ENCODE peak calls at places on chromosomes 1 and 21, in eight cellular contexts. S, I, P, E, V, F, K and T are unnamed samples.

GRCh38 chr1:169129109-169129789 is 22.8 kb downstream of the ATP1B1 start:
- DNase-seq in P (no peak), S (no peak), E (no peak), F (no peak), K (no peak), I (no peak), V (no peak), T (peak)

GRCh38 chr21:43585924-43586411 is 73.3 kb downstream of the HSF2BP start:
- DNase-seq in E (peak), K (peak), S (no peak), I (no peak), P (peak), V (peak), F (no peak), T (peak)

GRCh38 chr1:207941664-207942063 is 30.7 kb upstream of the CD34 start:
- DNase-seq in V (peak), E (peak), P (no peak), S (no peak), K (no peak), F (no peak), I (no peak), T (no peak)

GRCh38 chr1:157515709-157516108 is 36.6 kb downstream of the FCRL5 start:
- DNase-seq in I (no peak), P (no peak), F (no peak), E (no peak), S (no peak), K (no peak), V (no peak), T (no peak)

GRCh38 chr1:205709059-205709398 is 28.7 kb upstream of the SLC45A3 start:
- DNase-seq in P (no peak), E (no peak), V (no peak), I (no peak), F (no peak), S (no peak), K (no peak), T (peak)

GRCh38 chr1:78434351-78434750 is 56.4 kb upstream of the PTGFR start:
- DNase-seq in S (no peak), V (no peak), E (no peak), K (no peak), P (no peak), F (no peak), I (no peak), T (no peak)

GRCh38 chr1:168179411-168180147 is 817 bp downstream of the TIPRL start:
- DNase-seq in S (no peak), I (peak), F (no peak), P (no peak), E (no peak), V (no peak), K (no peak), T (peak)

GRCh38 chr1:60162941-60163340 is 89.4 kb upstream of the C1orf87 start:
- DNase-seq in V (no peak), E (no peak), P (no peak), F (no peak), K (no peak), I (no peak), S (no peak), T (no peak)

GRCh38 chr1:182163821-182164223 is 102.3 kb upstream of the ZNF648 start:
- DNase-seq in F (no peak), I (no peak), E (no peak), K (no peak), V (peak), S (no peak), P (no peak), T (peak)

GRCh38 chr1:54572236-54572850 is 24.3 kb downstream of the ACOT11 start:
- DNase-seq in K (no peak), I (no peak), F (no peak), P (no peak), V (no peak), S (no peak), E (no peak), T (no peak)

GRCh38 chr1:239189998-239190512 is 196.3 kb upstream of the CHRM3 start:
- DNase-seq in P (no peak), S (no peak), K (no peak), V (no peak), F (no peak), E (no peak), I (no peak), T (no peak)

GRCh38 chr1:219347843-219348475 is 174.3 kb downstream of the LYPLAL1 start:
- DNase-seq in S (no peak), V (peak), P (no peak), K (no peak), F (no peak), I (no peak), E (peak), T (no peak)

GRCh38 chr1:56147020-56147419 is 432.3 kb downstream of the PLPP3 start:
- DNase-seq in F (no peak), P (no peak), K (no peak), S (no peak), E (no peak), V (no peak), I (no peak), T (no peak)

GRCh38 chr1:13926556-13926955 is 226.6 kb downstream of the PRDM2 start:
- DNase-seq in V (no peak), F (no peak), E (no peak), I (no peak), S (no peak), K (no peak), P (no peak), T (no peak)

GRCh38 chr1:22140681-22141080 is 2.2 kb downstream of the WNT4 start:
- DNase-seq in V (no peak), P (no peak), E (no peak), K (no peak), F (no peak), S (no peak), I (no peak), T (no peak)

GRCh38 chr21:25281134-25281533 is 326.1 kb downstream of the MRPL39 start:
- DNase-seq in P (no peak), S (peak), V (no peak), E (no peak), F (no peak), K (no peak), I (no peak), T (no peak)

GRCh38 chr1:45623972-45624371 is at the start of gene CCDC17:
- DNase-seq in E (no peak), P (no peak), V (no peak), K (no peak), I (no peak), S (no peak), F (no peak), T (no peak)

GRCh38 chr1:179021873-179022272 is 3.8 kb upstream of the FAM20B start:
- DNase-seq in I (peak), F (no peak), K (peak), P (no peak), V (no peak), E (no peak), S (peak), T (no peak)

GRCh38 chr21:39319251-39319756 is 5.9 kb upstream of the BRWD1 start:
- DNase-seq in F (no peak), S (no peak), I (no peak), P (no peak), K (peak), V (peak), E (no peak), T (peak)

GRCh38 chr1:245094954-245095353 is 59.8 kb upstream of the KIF26B start:
- DNase-seq in P (no peak), F (no peak), K (no peak), I (no peak), S (no peak), E (no peak), V (no peak), T (no peak)

GRCh38 chr1:14913475-14914155 is 239.9 kb upstream of the TMEM51 start:
- DNase-seq in E (no peak), P (no peak), F (no peak), K (no peak), I (no peak), V (no peak), S (peak), T (no peak)

GRCh38 chr1:57079454-57080157 is 113.8 kb upstream of the C8B start:
- DNase-seq in F (no peak), S (no peak), P (no peak), E (no peak), I (no peak), K (no peak), V (no peak), T (no peak)

GRCh38 chr1:27821761-27822315 is 8.7 kb upstream of the PPP1R8 start:
- DNase-seq in E (no peak), F (no peak), P (no peak), S (no peak), V (no peak), K (no peak), I (no peak), T (no peak)

GRCh38 chr1:224340711-224341384 is 10.9 kb upstream of the NVL start:
- DNase-seq in K (no peak), I (peak), V (no peak), P (no peak), F (peak), S (peak), E (no peak), T (peak)

GRCh38 chr1:3893190-3893589 is 6.9 kb downstream of the C1orf174 start:
- DNase-seq in F (no peak), K (no peak), V (no peak), S (no peak), E (no peak), P (no peak), I (no peak), T (no peak)